ENCODE peak calls at places on chromosomes 3 and 15, in seven cellular contexts. Q is HS-5, N is HuH-7.5, G is SW 1271, P is GM13977, Z is cardiac muscle cell, S is aorta. I is an unnamed sample.

GRCh38 chr3:3038201-3038991 is 71.8 kb downstream of the IL5RA start:
- DNase-seq in S (no peak), Q (no peak), Z (no peak), N (no peak), G (no peak), P (no peak), I (no peak)

GRCh38 chr3:98817546-98817945 is 54.4 kb downstream of the ST3GAL6 start:
- DNase-seq in P (peak), G (peak), N (peak), S (no peak), Q (peak), Z (peak), I (no peak)

GRCh38 chr3:154122096-154122911 is 1.1 kb downstream of the ARHGEF26 start:
- DNase-seq in P (peak), Q (no peak), N (no peak), G (no peak), Z (peak), S (peak), I (no peak)

GRCh38 chr3:74862501-74862900 is 248.0 kb upstream of the CNTN3 start:
- DNase-seq in P (no peak), Z (no peak), Q (no peak), S (no peak), G (no peak), N (no peak), I (no peak)

GRCh38 chr3:115960799-115961198 is 337.5 kb downstream of the GAP43 start:
- DNase-seq in Z (no peak), Q (no peak), G (no peak), P (peak), N (no peak), S (no peak), I (no peak)

GRCh38 chr15:96043586-96044171 is 286.8 kb upstream of the NR2F2 start:
- DNase-seq in N (no peak), P (no peak), Q (no peak), Z (no peak), G (no peak), S (no peak), I (no peak)

GRCh38 chr3:13378155-13378554 is 42.0 kb downstream of the NUP210 start:
- DNase-seq in G (no peak), N (no peak), Z (no peak), S (no peak), P (no peak), Q (no peak), I (no peak)

GRCh38 chr3:60636846-60637245 is 614.4 kb downstream of the FHIT start:
- DNase-seq in S (no peak), G (no peak), Z (no peak), Q (peak), N (no peak), P (no peak), I (no peak)

GRCh38 chr3:124890573-124891190 is 3.5 kb upstream of the ITGB5 start:
- DNase-seq in G (no peak), Z (no peak), P (no peak), S (no peak), Q (no peak), N (no peak), I (no peak)

GRCh38 chr3:172617976-172618375 is 92.9 kb downstream of the NCEH1 start:
- DNase-seq in S (no peak), Z (no peak), Q (no peak), G (no peak), N (no peak), P (no peak), I (no peak)

GRCh38 chr15:26921433-26921832 is 49.5 kb upstream of the GABRG3 start:
- DNase-seq in Z (no peak), N (no peak), Q (no peak), S (no peak), G (no peak), P (no peak), I (no peak)

GRCh38 chr3:165346503-165346902 is 150.3 kb upstream of the SLITRK3 start:
- DNase-seq in P (no peak), S (no peak), G (no peak), N (no peak), Q (no peak), Z (peak), I (no peak)

GRCh38 chr3:190326930-190327329 is 4.7 kb upstream of the CLDN1 start:
- DNase-seq in N (no peak), Z (no peak), G (no peak), S (no peak), Q (no peak), P (no peak), I (no peak)

GRCh38 chr3:18443670-18444596 is 18.8 kb upstream of the SATB1 start:
- DNase-seq in N (peak), S (peak), Z (peak), G (no peak), Q (no peak), P (peak), I (peak)

GRCh38 chr15:34109775-34110663 is 8.1 kb downstream of the PGBD4 start:
- DNase-seq in Z (peak), S (no peak), Q (no peak), N (no peak), G (peak), P (peak), I (no peak)

GRCh38 chr3:112672716-112673506 is 32.0 kb upstream of the CCDC80 start:
- DNase-seq in Z (no peak), N (no peak), G (no peak), P (no peak), S (no peak), Q (no peak), I (no peak)

GRCh38 chr3:129596194-129597086 is 10.0 kb downstream of the PLXND1 start:
- DNase-seq in P (no peak), S (peak), Q (no peak), N (peak), Z (peak), G (no peak), I (peak)

GRCh38 chr15:92521624-92522008 is 127.9 kb downstream of the ST8SIA2 start:
- DNase-seq in G (peak), S (peak), P (peak), Q (peak), N (peak), Z (peak), I (peak)

GRCh38 chr3:49930922-49931321 is 1.3 kb upstream of the MON1A start:
- DNase-seq in P (no peak), Z (peak), N (peak), S (peak), G (peak), Q (no peak), I (peak)

GRCh38 chr15:35657679-35658201 is 111.8 kb upstream of the DPH6 start:
- DNase-seq in Z (no peak), N (no peak), Q (peak), S (no peak), G (no peak), P (no peak), I (no peak)

GRCh38 chr3:110243081-110243480 is 828.5 kb upstream of the NECTIN3 start:
- DNase-seq in Z (no peak), S (no peak), G (no peak), P (no peak), Q (no peak), N (no peak), I (no peak)

GRCh38 chr15:45263854-45264253 is 11.8 kb downstream of the SLC28A2 start:
- DNase-seq in P (no peak), G (no peak), N (no peak), Q (no peak), S (no peak), Z (no peak), I (no peak)

GRCh38 chr15:90650956-90651689 is 66.0 kb upstream of the BLM start:
- DNase-seq in N (no peak), P (no peak), G (no peak), Z (no peak), Q (no peak), S (no peak), I (peak)

GRCh38 chr3:133362539-133362938 is 37.3 kb upstream of the BFSP2 start:
- DNase-seq in S (no peak), Q (no peak), P (no peak), Z (no peak), N (no peak), G (no peak), I (no peak)

GRCh38 chr3:88033088-88033487 is 25.7 kb downstream of the CGGBP1 start:
- DNase-seq in S (no peak), Q (no peak), G (no peak), P (no peak), Z (no peak), N (no peak), I (no peak)

GRCh38 chr3:50657407-50657806 is 17.3 kb upstream of the DOCK3 start:
- DNase-seq in G (no peak), Z (no peak), P (no peak), Q (no peak), N (no peak), S (peak), I (no peak)